ENCODE peak calls at places on chromosomes 12 and 14, in six cellular contexts. J is iris pigment epithelial cell; O is CD4-positive, alpha-beta T cell; V is GM03348; B is amniotic epithelial cell; S is choroid plexus epithelial cell. Z is an unnamed sample.

GRCh38 chr12:131282292-131283080 is 328.8 kb downstream of the ADGRD1 start:
- DNase-seq in B (no peak), J (no peak), V (no peak), S (no peak), O (no peak), Z (no peak)

GRCh38 chr12:102603021-102603420 is 122.7 kb upstream of the IGF1 start:
- DNase-seq in V (no peak), S (no peak), B (no peak), O (no peak), J (no peak), Z (no peak)

GRCh38 chr14:90726656-90727055 is 89.6 kb downstream of the TTC7B start:
- DNase-seq in J (peak; percentile 75), O (no peak), S (peak; percentile 88), B (peak; percentile 70), V (peak; percentile 67), Z (peak; percentile 31)

GRCh38 chr14:61585598-61586538 is 109.4 kb upstream of the HIF1A start:
- DNase-seq in B (peak; percentile 62), V (peak; percentile 41), J (peak; percentile 91), O (no peak), S (peak; percentile 89), Z (no peak)

GRCh38 chr14:71711131-71711530 is 221.1 kb upstream of the RGS6 start:
- DNase-seq in O (no peak), V (no peak), S (no peak), J (no peak), B (no peak), Z (no peak)

GRCh38 chr14:103061482-103061976 is 4.2 kb upstream of the CDC42BPB start:
- DNase-seq in S (no peak), B (no peak), V (no peak), J (no peak), O (no peak), Z (no peak)

GRCh38 chr12:90695415-90695814 is 259.6 kb downstream of the CCER1 start:
- DNase-seq in O (no peak), V (peak; percentile 4), S (peak; percentile 23), J (peak; percentile 7), B (peak; percentile 7), Z (no peak)

GRCh38 chr12:14907953-14908352 is 22.3 kb upstream of the MGP start:
- DNase-seq in J (no peak), V (no peak), B (no peak), O (no peak), S (no peak), Z (no peak)

GRCh38 chr14:93736378-93737014 is 51.8 kb downstream of the PRIMA1 start:
- DNase-seq in J (no peak), S (no peak), B (no peak), O (no peak), V (no peak), Z (no peak)

GRCh38 chr14:106185837-106186233 is 659.5 kb downstream of the TMEM121 start:
- DNase-seq in J (no peak), S (no peak), V (no peak), B (no peak), O (peak; percentile 76), Z (no peak)

GRCh38 chr14:102229071-102229738 is 75.8 kb downstream of the MOK start:
- DNase-seq in V (no peak), B (no peak), S (no peak), O (no peak), J (no peak), Z (no peak)

GRCh38 chr14:35341454-35342159 is 49.4 kb downstream of the PSMA6 start:
- DNase-seq in V (peak; percentile 92), B (peak; percentile 94), J (peak; percentile 49), S (peak; percentile 50), O (peak; percentile 31), Z (peak; percentile 91)

GRCh38 chr12:3137268-3137761 is 60.1 kb downstream of the TSPAN9 start:
- DNase-seq in B (no peak), J (no peak), O (no peak), S (peak; percentile 61), V (peak; percentile 73), Z (no peak)

GRCh38 chr12:125406131-125406530 is 340.9 kb downstream of the AACS start:
- DNase-seq in O (no peak), B (no peak), J (no peak), S (no peak), V (no peak), Z (no peak)

GRCh38 chr12:107254258-107254856 is 161.0 kb upstream of the CRY1 start:
- DNase-seq in J (no peak), O (no peak), S (no peak), B (peak; percentile 20), V (no peak), Z (no peak)

Z was measured in Caki2.